ENCODE peak calls at places on chromosomes 11 and 22, in four cellular contexts. O, Z, F and A are unnamed samples.

GRCh38 chr11:18394300-18394927 is at the start of gene LDHA:
- DNase-seq in O (peak; percentile 96), F (peak; percentile 80), Z (peak; percentile 93), A (peak; percentile 88)

GRCh38 chr11:396511-396947 is 2.5 kb downstream of the PKP3 start:
- DNase-seq in Z (peak; percentile 60), F (no peak), O (no peak), A (peak; percentile 52)

GRCh38 chr11:89583580-89583979 is 92.4 kb upstream of the NOX4 start:
- DNase-seq in Z (peak; percentile 12), O (no peak), F (no peak), A (no peak)

GRCh38 chr11:14424096-14424495 is 65.1 kb upstream of the RRAS2 start:
- DNase-seq in O (no peak), Z (no peak), F (no peak), A (no peak)

GRCh38 chr11:66674964-66675602 is 2.6 kb downstream of the RBM4B start:
- DNase-seq in Z (no peak), O (no peak), F (no peak), A (no peak)

GRCh38 chr22:26904483-26904882 is 247.1 kb downstream of the MIAT start:
- DNase-seq in O (no peak), Z (no peak), F (no peak), A (peak; percentile 50)

GRCh38 chr11:70771099-70771885 is 373.0 kb downstream of the CTTN start:
- DNase-seq in Z (no peak), O (no peak), F (no peak), A (peak; percentile 9)

GRCh38 chr22:44407404-44408226 is 90.4 kb downstream of the RTL6 start:
- DNase-seq in Z (no peak), F (no peak), O (no peak), A (no peak)

GRCh38 chr22:19957445-19957844 is 15.8 kb upstream of the TXNRD2 start:
- DNase-seq in O (no peak), Z (no peak), F (no peak), A (no peak)

GRCh38 chr22:30298005-30298701 is 8.8 kb upstream of the CASTOR1 start:
- DNase-seq in F (no peak), O (no peak), Z (no peak), A (no peak)

GRCh38 chr22:46075764-46076531 is 74.4 kb upstream of the PPARA start:
- DNase-seq in O (no peak), F (no peak), Z (no peak), A (no peak)

GRCh38 chr11:134337051-134337450 is 5.3 kb downstream of the GLB1L2 start:
- DNase-seq in Z (no peak), F (no peak), O (no peak), A (no peak)

DNA sequence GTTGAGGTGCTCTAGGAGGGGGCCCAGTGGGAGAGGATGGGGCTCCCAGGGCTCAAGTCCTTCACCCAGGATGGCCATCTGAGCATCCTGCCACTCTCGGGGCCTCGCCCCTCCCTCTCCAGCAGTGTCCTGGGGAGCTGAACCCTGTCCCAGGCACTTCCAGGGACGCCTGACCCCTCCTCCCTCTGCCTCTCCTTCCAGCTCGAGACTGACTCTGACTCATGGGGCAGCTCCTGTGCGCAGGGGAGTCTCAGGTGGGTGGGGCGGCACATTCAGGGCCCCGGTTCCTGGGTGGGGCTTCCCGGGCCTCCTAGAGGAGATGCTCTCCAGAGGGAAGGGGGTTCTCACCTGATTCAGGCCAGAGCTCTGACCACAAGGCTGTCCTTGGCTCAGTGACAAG is 77.1 kb upstream of the IGLL5 start:
- DNase-seq in Z (no peak), F (no peak), O (no peak), A (no peak)
- TF ChIP-seq CREB1 in Z (no peak), F (no peak), O (no peak), A (no peak)

GRCh38 chr11:79088967-79089366 is 351.9 kb downstream of the TENM4 start:
- DNase-seq in O (no peak), Z (no peak), F (no peak), A (no peak)
- TF ChIP-seq JUNB in O (no peak), Z (no peak), F (no peak), A (no peak)

GRCh38 chr11:35231074-35231473 is 92.1 kb downstream of the CD44 start:
- DNase-seq in Z (no peak), O (no peak), F (no peak), A (no peak)

GRCh38 chr11:35223429-35223828 is 84.5 kb downstream of the CD44 start:
- DNase-seq in O (no peak), F (no peak), Z (no peak), A (peak; percentile 10)

GRCh38 chr11:35232961-35233360 is 94.0 kb downstream of the CD44 start:
- DNase-seq in O (no peak), F (no peak), Z (no peak), A (no peak)

GRCh38 chr11:35227551-35228341 is 88.8 kb downstream of the CD44 start:
- DNase-seq in O (no peak), Z (no peak), F (no peak), A (no peak)
- TF ChIP-seq CREB1 in O (no peak), Z (no peak), F (no peak), A (no peak)

DNA sequence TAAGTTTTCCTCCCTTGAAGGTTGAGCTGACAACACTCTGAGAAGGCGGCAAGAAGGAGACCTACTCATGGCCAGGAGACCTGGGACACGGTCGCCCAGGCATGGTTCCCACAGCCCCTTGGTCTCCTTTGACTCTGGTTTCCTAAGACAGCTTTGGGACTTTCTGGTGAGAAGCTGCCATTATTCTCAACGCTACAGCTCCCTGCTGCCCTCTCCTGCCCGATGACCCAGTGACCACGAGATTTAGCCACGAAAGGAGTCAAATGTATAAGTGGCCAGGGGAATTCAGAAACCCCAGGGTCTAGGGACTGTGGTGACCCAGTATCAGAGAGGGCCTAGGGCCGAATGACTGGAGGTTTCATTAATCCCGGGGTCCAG is 696 bp upstream of the SDF2L1 start:
- DNase-seq in Z (peak; percentile 59), F (no peak), O (peak; percentile 90), A (peak; percentile 68)
- TF ChIP-seq JUNB in Z (no peak), F (no peak), O (no peak), A (no peak)

GRCh38 chr11:72321381-72321996 is 77.5 kb upstream of the PHOX2A start:
- DNase-seq in Z (peak; percentile 9), F (no peak), O (peak; percentile 83), A (peak; percentile 10)
- TF ChIP-seq CREB1 in Z (no peak), F (no peak), O (no peak), A (no peak)

GRCh38 chr22:35315855-35316745 is 16.4 kb downstream of the TOM1 start:
- DNase-seq in F (no peak), Z (no peak), O (no peak), A (no peak)

GRCh38 chr22:35319244-35319985 is 19.7 kb downstream of the TOM1 start:
- DNase-seq in F (no peak), Z (no peak), O (no peak), A (no peak)

GRCh38 chr22:35317680-35318290 is 18.1 kb downstream of the TOM1 start:
- DNase-seq in O (no peak), Z (no peak), F (no peak), A (no peak)

GRCh38 chr22:35315141-35315854 is 15.6 kb downstream of the TOM1 start:
- DNase-seq in F (no peak), Z (no peak), O (no peak), A (no peak)

DNA sequence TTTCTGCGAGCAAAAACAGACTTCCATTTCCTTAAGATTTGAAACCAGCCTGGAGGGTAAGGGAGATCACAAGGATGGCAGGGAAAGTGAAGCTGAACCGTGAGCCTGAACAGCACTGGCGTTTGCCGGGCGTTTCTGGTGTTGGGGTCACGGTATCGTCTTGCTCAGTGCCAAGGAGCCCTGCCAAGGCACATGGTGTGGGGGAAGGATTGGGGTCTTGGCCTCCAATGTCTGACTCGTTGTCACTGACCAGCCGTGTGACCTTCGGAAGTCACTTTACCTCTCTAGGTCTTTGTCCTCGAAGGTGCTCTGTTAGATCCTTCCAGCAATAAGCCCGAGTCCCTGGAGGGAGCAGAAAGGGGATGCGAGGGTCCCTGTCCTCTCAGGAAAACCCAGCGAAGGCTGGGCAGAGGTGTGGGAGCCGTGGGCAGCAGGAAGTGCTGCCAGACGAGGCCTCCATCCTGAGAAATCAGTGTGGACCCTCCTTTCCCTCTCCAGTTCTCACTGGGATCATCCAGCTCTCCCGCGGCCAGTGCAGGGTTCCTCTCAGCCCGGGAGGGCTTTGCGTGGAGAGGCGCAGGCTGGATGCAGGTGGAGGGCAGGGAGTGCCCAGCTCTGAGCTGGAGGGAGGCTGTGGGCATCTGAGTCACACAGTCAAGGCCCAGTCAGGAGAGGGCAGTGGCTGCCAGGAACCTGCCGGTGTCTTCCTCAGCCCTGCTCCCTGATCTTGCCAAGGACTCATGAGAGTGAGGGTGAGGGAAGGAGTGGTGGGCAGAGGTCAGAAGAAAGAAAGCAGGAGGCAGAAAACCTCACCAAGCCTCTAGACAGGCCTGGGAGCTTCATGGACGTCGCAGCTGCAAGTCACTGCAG is 18.9 kb downstream of the TOM1 start:
- DNase-seq in F (no peak), Z (no peak), O (no peak), A (no peak)
- TF ChIP-seq JUNB in F (no peak), Z (no peak), O (no peak), A (no peak)

GRCh38 chr22:35863432-35863831 is 145.8 kb downstream of the APOL5 start:
- DNase-seq in Z (no peak), F (no peak), O (no peak), A (no peak)
- TF ChIP-seq CREB1 in Z (no peak), F (no peak), O (no peak), A (no peak)

GRCh38 chr11:46916669-46917108 is 1.7 kb downstream of the LRP4 start:
- DNase-seq in F (no peak), O (peak; percentile 51), Z (peak; percentile 55), A (peak; percentile 89)

GRCh38 chr11:46918087-46918751 is at the start of gene LRP4:
- DNase-seq in Z (no peak), O (peak; percentile 93), F (no peak), A (peak; percentile 73)

GRCh38 chr11:46918778-46919513 is 596 bp upstream of the LRP4 start:
- DNase-seq in F (no peak), Z (no peak), O (no peak), A (peak; percentile 63)

GRCh38 chr11:46917109-46918086 is 952 bp downstream of the LRP4 start:
- DNase-seq in Z (peak; percentile 54), F (no peak), O (no peak), A (peak; percentile 52)

GRCh38 chr11:46920709-46921108 is 2.4 kb upstream of the LRP4 start:
- DNase-seq in Z (peak; percentile 29), F (no peak), O (no peak), A (no peak)
- TF ChIP-seq JUNB in Z (no peak), F (no peak), O (no peak), A (no peak)

GRCh38 chr11:103234974-103235373 is 125.7 kb downstream of the DYNC2H1 start:
- DNase-seq in O (no peak), Z (no peak), F (no peak), A (no peak)
- TF ChIP-seq CREB1 in O (no peak), Z (no peak), F (no peak), A (no peak)